ENCODE peak calls at places on chromosomes 12 and 14, in six cellular contexts. O is GM23248, K is astrocyte, X is PC-3, L is neuronal stem cell, H is stomach. C is an unnamed sample.

GRCh38 chr12:16949351-16949750 is 343.4 kb upstream of the LMO3 start:
- DNase-seq in O (no peak), K (no peak), X (no peak), L (peak; percentile 15), H (no peak), C (no peak)

GRCh38 chr14:72891666-72892102 is 2.2 kb downstream of the DPF3 start:
- DNase-seq in O (no peak), K (no peak), X (no peak), L (no peak), H (no peak), C (no peak)

GRCh38 chr12:113424915-113425823 is 3.0 kb downstream of the SDSL start:
- DNase-seq in O (peak; percentile 61), K (no peak), X (peak; percentile 59), L (peak; percentile 52), H (peak; percentile 61), C (peak; percentile 73)

GRCh38 chr12:1531160-1531653 is 63.2 kb downstream of the FBXL14 start:
- DNase-seq in O (peak; percentile 58), K (no peak), X (no peak), L (no peak), H (no peak), C (no peak)

GRCh38 chr14:97410667-97411286 is 613.6 kb downstream of the VRK1 start:
- DNase-seq in O (no peak), K (no peak), X (peak; percentile 35), L (no peak), H (no peak), C (no peak)

GRCh38 chr12:90921536-90921935 is 33.4 kb downstream of the CCER1 start:
- DNase-seq in O (no peak), K (no peak), X (no peak), L (no peak), H (no peak), C (no peak)

GRCh38 chr12:48104531-48104930 is 1.3 kb downstream of the SENP1 start:
- DNase-seq in O (no peak), K (no peak), X (peak; percentile 76), L (no peak), H (no peak), C (no peak)

GRCh38 chr12:40012709-40013108 is 93.2 kb downstream of the SLC2A13 start:
- DNase-seq in O (peak; percentile 3), K (no peak), X (no peak), L (no peak), H (no peak), C (no peak)

GRCh38 chr14:53452005-53452678 is 299.0 kb upstream of the DDHD1 start:
- DNase-seq in O (no peak), K (no peak), X (no peak), L (no peak), H (no peak), C (no peak)

GRCh38 chr14:69873877-69874780 is 5.1 kb upstream of the SMOC1 start:
- DNase-seq in O (peak; percentile 72), K (peak; percentile 63), X (no peak), L (no peak), H (no peak), C (no peak)

GRCh38 chr12:15155271-15155670 is 65.9 kb downstream of the RERG start:
- DNase-seq in O (no peak), K (no peak), X (no peak), L (no peak), H (peak; percentile 38), C (no peak)

GRCh38 chr12:33770652-33771051 is 251.6 kb upstream of the ALG10 start:
- DNase-seq in O (no peak), K (no peak), X (peak; percentile 62), L (no peak), H (no peak), C (no peak)

GRCh38 chr12:31773867-31774266 is 45.0 kb upstream of the AMN1 start:
- DNase-seq in O (no peak), K (peak; percentile 14), X (no peak), L (no peak), H (no peak), C (no peak)

GRCh38 chr14:77299776-77300175 is 20.9 kb downstream of the POMT2 start:
- DNase-seq in O (no peak), K (no peak), X (no peak), L (no peak), H (peak; percentile 38), C (no peak)

GRCh38 chr14:18688346-18688745 is 87.4 kb downstream of the OR11H12 start:
- DNase-seq in O (no peak), K (no peak), X (no peak), L (no peak), H (no peak), C (no peak)

GRCh38 chr14:50452979-50453705 is 56.5 kb upstream of the CDKL1 start:
- DNase-seq in O (peak; percentile 96), K (peak; percentile 84), X (peak; percentile 80), L (no peak), H (no peak), C (no peak)

GRCh38 chr12:14558377-14559051 is 9.2 kb downstream of the PLBD1 start:
- DNase-seq in O (no peak), K (no peak), X (no peak), L (no peak), H (no peak), C (no peak)

GRCh38 chr14:61528591-61529021 is 166.7 kb upstream of the HIF1A start:
- DNase-seq in O (peak; percentile 93), K (peak; percentile 96), X (peak; percentile 89), L (no peak), H (no peak), C (no peak)

GRCh38 chr12:65891987-65892481 is 67.8 kb downstream of the HMGA2 start:
- DNase-seq in O (peak; percentile 98), K (peak; percentile 100), X (peak; percentile 97), L (no peak), H (peak; percentile 55), C (peak; percentile 86)

GRCh38 chr14:96824283-96824682 is 27.1 kb downstream of the VRK1 start:
- DNase-seq in O (peak; percentile 92), K (peak; percentile 67), X (peak; percentile 13), L (no peak), H (no peak), C (no peak)

GRCh38 chr12:53456654-53457366 is 4.9 kb downstream of the PCBP2 start:
- DNase-seq in O (no peak), K (no peak), X (no peak), L (no peak), H (no peak), C (no peak)
- H3K36me3 ChIP-seq in O (peaks cover 81% of the 10 kb centered on the region), K (peaks cover 78% of the 10 kb centered on the region), X (peaks cover 86% of the 10 kb centered on the region), L (peaks cover 89% of the 10 kb centered on the region), H (peaks cover 79% of the 10 kb centered on the region), C (peaks cover 78% of the 10 kb centered on the region)

GRCh38 chr14:36301159-36301558 is 19.3 kb downstream of the MBIP start:
- DNase-seq in O (peak; percentile 12), K (peak; percentile 8), X (no peak), L (no peak), H (peak; percentile 38), C (no peak)
- H3K36me3 ChIP-seq in O (peaks cover 55% of the 10 kb centered on the region), K (peaks cover 30% of the 10 kb centered on the region), X (peaks cover 40% of the 10 kb centered on the region), L (peaks cover 93% of the 10 kb centered on the region), H (peaks cover 88% of the 10 kb centered on the region), C (peaks cover 42% of the 10 kb centered on the region)

GRCh38 chr14:102202944-102203343 is 63.2 kb downstream of the WDR20 start:
- DNase-seq in O (no peak), K (no peak), X (no peak), L (no peak), H (no peak), C (no peak)

GRCh38 chr14:102203382-102203781 is 63.7 kb downstream of the WDR20 start:
- DNase-seq in O (no peak), K (no peak), X (no peak), L (no peak), H (no peak), C (no peak)

GRCh38 chr14:102200690-102201368 is 61.1 kb downstream of the WDR20 start:
- DNase-seq in O (no peak), K (no peak), X (no peak), L (no peak), H (no peak), C (no peak)

GRCh38 chr14:102201369-102201748 is 61.7 kb downstream of the WDR20 start:
- DNase-seq in O (no peak), K (no peak), X (no peak), L (no peak), H (no peak), C (no peak)

DNA sequence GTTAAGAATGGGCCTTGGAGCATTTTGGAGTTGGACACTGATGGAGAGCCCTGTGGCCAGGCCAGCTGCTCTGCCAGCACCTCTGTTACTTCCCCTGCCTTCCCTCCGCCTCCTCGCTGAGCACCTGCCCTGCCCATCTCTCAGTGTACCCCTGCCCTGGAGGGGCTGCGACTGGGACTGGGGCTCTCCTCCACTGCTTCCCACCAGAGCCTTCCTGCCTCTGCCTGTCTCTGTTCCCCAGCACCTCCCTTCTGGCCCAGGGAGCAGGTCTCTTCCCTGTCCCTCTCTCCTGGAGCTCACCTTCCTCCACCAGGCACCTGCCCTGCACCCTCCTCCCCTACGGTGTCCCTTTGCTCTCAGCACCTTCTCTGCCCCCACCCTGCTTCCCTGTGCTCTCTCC is 62.1 kb downstream of the WDR20 start:
- DNase-seq in O (no peak), K (no peak), X (no peak), L (no peak), H (no peak), C (no peak)
- H3K36me3 ChIP-seq in O (no peaks in the 10 kb centered on the region), K (peaks cover 26% of the 10 kb centered on the region), X (peaks cover 10% of the 10 kb centered on the region), L (peaks cover 70% of the 10 kb centered on the region), H (peaks cover 86% of the 10 kb centered on the region), C (peaks cover 27% of the 10 kb centered on the region)

DNA sequence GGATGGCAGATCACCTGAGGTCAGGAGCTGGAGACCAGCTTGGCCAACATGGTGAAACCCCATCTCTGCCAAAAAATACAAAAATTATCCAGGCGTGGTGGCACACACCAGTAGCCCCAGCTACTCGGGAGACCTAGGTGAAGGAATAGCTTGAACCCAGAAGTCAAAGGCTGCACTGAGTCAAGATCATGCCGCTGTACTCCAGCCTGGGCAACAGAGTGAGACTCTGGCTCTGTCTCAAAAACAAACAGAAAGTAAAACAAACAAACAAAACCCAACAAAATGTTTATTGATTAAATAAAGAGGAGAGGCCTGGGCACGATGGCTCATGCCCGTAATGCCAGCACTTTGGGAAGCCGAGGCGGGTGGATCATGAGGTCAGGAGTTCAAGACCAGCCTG is 5.5 kb downstream of the ZCCHC8 start:
- DNase-seq in O (no peak), K (no peak), X (no peak), L (no peak), H (no peak), C (no peak)
- H3K36me3 ChIP-seq in O (peaks cover 27% of the 10 kb centered on the region), K (peaks cover 12% of the 10 kb centered on the region), X (peaks cover 29% of the 10 kb centered on the region), L (peaks cover 82% of the 10 kb centered on the region), H (peaks cover 56% of the 10 kb centered on the region), C (peaks cover 27% of the 10 kb centered on the region)